ENCODE peak calls at places on chromosomes 11 and 22, in ten cellular contexts. U, H, P, O, S, W, Q, R, Y and M are unnamed samples.

GRCh38 chr11:83773950-83774880 is 488.0 kb upstream of the CCDC90B start:
- DNase-seq in W (no peak), S (no peak), Q (peak), P (no peak), U (no peak), O (no peak), Y (no peak), H (peak), R (no peak), M (peak)

GRCh38 chr11:15114501-15115475 is at the start of gene INSC:
- DNase-seq in W (peak), R (no peak), U (no peak), P (no peak), O (no peak), Y (no peak), S (no peak), Q (peak), H (no peak), M (no peak)

GRCh38 chr11:89566972-89567371 is 75.8 kb upstream of the NOX4 start:
- DNase-seq in Q (no peak), R (no peak), S (no peak), P (no peak), Y (no peak), U (no peak), O (no peak), H (no peak), W (no peak), M (no peak)

GRCh38 chr11:66595245-66595904 is 2.4 kb downstream of the CCS start:
- DNase-seq in Q (peak), W (no peak), S (no peak), U (peak), O (no peak), H (no peak), R (peak), P (no peak), Y (peak), M (no peak)

GRCh38 chr22:33803371-33803770 is 116.9 kb downstream of the LARGE1 start:
- DNase-seq in P (no peak), S (no peak), U (peak), H (peak), R (no peak), O (no peak), Y (no peak), W (no peak), Q (peak), M (peak)

GRCh38 chr22:20065896-20066616 is 14.0 kb upstream of the DGCR8 start:
- DNase-seq in P (no peak), S (no peak), U (no peak), H (no peak), W (no peak), R (no peak), Q (no peak), O (no peak), Y (no peak), M (no peak)

GRCh38 chr11:58575377-58576020 is at the start of gene LPXN:
- DNase-seq in U (peak), R (no peak), O (peak), P (no peak), Y (no peak), W (no peak), S (peak), Q (no peak), H (peak), M (peak)

GRCh38 chr11:15841898-15842297 is 514.4 kb downstream of the SOX6 start:
- DNase-seq in P (no peak), R (no peak), O (no peak), H (no peak), Q (no peak), U (no peak), S (no peak), Y (no peak), W (no peak), M (no peak)

GRCh38 chr11:62595124-62595523 is 3.8 kb upstream of the TUT1 start:
- DNase-seq in O (no peak), H (no peak), S (no peak), Q (no peak), P (no peak), W (no peak), Y (no peak), U (no peak), R (no peak), M (no peak)

GRCh38 chr11:67577951-67578350 is 5.7 kb upstream of the GSTP1 start:
- DNase-seq in R (no peak), Q (no peak), H (no peak), Y (no peak), O (no peak), S (no peak), U (no peak), P (no peak), W (no peak), M (no peak)

GRCh38 chr11:1129666-1130160 is 28.0 kb upstream of the MUC5AC start:
- DNase-seq in Q (no peak), S (no peak), O (no peak), P (peak), H (no peak), R (peak), U (no peak), Y (no peak), W (no peak), M (no peak)

GRCh38 chr11:2515401-2516275 is 70.8 kb downstream of the KCNQ1 start:
- DNase-seq in S (no peak), O (no peak), Q (no peak), R (peak), Y (peak), P (peak), H (no peak), W (no peak), U (peak), M (no peak)

GRCh38 chr22:39959640-39960447 is at the start of gene TMA7B:
- DNase-seq in Y (no peak), U (peak), P (no peak), Q (peak), O (no peak), W (peak), H (peak), S (peak), R (peak), M (peak)

GRCh38 chr11:22510741-22511140 is 114.9 kb downstream of the FANCF start:
- DNase-seq in P (no peak), U (no peak), W (no peak), Y (no peak), R (no peak), O (no peak), H (peak), Q (no peak), S (no peak), M (no peak)

GRCh38 chr11:77467233-77467632 is 6.7 kb downstream of the PAK1 start:
- DNase-seq in P (no peak), Q (no peak), S (no peak), U (no peak), H (no peak), O (no peak), R (no peak), Y (no peak), W (no peak), M (no peak)

GRCh38 chr11:2892215-2893020 is 6.8 kb upstream of the CDKN1C start:
- DNase-seq in O (peak), S (peak), Q (no peak), H (peak), Y (peak), W (peak), P (no peak), U (peak), R (peak), M (peak)

GRCh38 chr11:113862430-113862829 is 12.9 kb downstream of the USP28 start:
- DNase-seq in O (no peak), Q (peak), H (peak), S (no peak), W (peak), U (no peak), R (no peak), P (no peak), Y (no peak), M (peak)

GRCh38 chr11:13184295-13184794 is 93.2 kb upstream of the BMAL1 start:
- DNase-seq in Q (no peak), Y (no peak), W (no peak), U (no peak), P (no peak), S (no peak), H (no peak), R (no peak), O (no peak), M (no peak)

GRCh38 chr22:39669432-39669831 is 98.9 kb downstream of the CACNA1I start:
- DNase-seq in Q (no peak), O (no peak), P (no peak), H (no peak), W (no peak), Y (no peak), R (no peak), U (no peak), S (no peak), M (no peak)

GRCh38 chr22:26322179-26322905 is 106.7 kb upstream of the ASPHD2 start:
- DNase-seq in O (no peak), U (no peak), P (peak), S (no peak), W (no peak), Y (no peak), R (no peak), Q (peak), H (peak), M (peak)

GRCh38 chr11:117300773-117301172 is 9.6 kb downstream of the BACE1-AS start:
- DNase-seq in W (no peak), P (no peak), Q (peak), U (no peak), O (no peak), R (no peak), H (no peak), Y (no peak), S (no peak), M (no peak)

GRCh38 chr11:132028380-132029240 is 658.2 kb downstream of the NTM start:
- DNase-seq in H (peak), Q (peak), O (peak), Y (no peak), W (peak), U (peak), P (no peak), S (peak), R (peak), M (peak)
- TF ChIP-seq CTCF in H (peak), Q (peak), O (peak), Y (no peak), W (peak), U (peak), P (no peak), S (peak), R (no peak), M (peak)

DNA sequence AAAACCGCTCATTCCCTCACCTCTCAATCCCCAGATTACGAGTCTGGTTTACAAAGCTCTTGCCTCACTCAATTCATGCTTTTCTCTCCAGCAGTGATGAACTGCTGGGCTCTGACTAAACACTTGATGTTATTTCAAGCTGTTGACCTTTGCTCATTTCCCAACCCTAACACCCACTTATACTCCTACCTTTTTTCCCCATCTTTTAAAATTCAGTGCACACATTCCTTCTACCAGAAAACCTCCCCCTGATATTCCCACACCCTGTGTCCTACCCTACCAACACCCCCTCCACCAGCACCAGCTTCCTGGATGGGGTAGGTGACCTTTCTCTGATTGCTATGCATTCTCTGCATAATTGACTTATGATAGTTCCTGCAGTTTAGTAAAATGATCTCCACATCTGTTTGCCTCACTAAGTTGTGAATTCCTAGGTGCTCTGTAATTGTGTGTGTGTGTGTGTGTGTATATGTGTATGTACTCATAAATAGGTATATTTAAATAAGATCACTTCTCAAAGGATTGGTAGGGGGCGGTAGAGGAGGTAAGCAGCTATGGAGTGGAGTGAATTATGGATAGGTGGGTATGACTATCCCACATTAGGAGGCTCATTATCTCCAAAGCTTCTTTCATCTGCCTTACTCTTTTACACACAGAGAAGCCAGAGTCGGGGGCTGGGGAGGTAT is 842 bp downstream of the HEPACAM start:
- DNase-seq in S (peak), R (no peak), H (peak), Q (peak), P (no peak), Y (no peak), W (peak), O (no peak), U (no peak), M (peak)
- TF ChIP-seq CTCF in S (no peak), R (no peak), H (peak), Q (peak), P (no peak), Y (no peak), W (peak), O (peak), U (no peak), M (peak)

DNA sequence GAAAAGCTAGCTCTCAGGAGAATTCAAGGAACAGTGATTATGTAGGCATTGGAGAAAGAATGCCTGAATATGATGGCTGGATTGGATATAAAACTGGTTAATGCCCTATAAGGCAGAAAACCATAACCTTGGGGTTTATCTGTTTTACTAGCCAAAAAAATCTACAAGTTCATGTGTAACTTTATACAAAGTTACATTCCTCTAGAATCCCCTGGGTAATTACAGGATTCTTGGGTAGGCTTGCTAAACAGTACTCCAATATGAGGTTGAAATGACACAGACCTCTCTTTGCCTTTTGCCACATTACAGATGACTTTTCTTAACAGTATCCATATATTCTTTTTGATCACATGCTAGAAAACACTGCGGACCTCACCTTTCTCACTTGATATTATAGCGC is 26.0 kb downstream of the TSPAN18 start:
- DNase-seq in U (no peak), Y (no peak), H (no peak), P (no peak), S (no peak), R (no peak), Q (peak), W (no peak), O (no peak), M (no peak)
- TF ChIP-seq CTCF in U (no peak), Y (no peak), H (no peak), P (no peak), S (no peak), R (no peak), Q (no peak), W (no peak), O (no peak), M (no peak)

GRCh38 chr11:27696112-27696511 is 4.1 kb downstream of the BDNF start:
- DNase-seq in P (no peak), Q (no peak), R (no peak), O (no peak), W (no peak), H (no peak), Y (no peak), S (peak), U (no peak), M (peak)

GRCh38 chr11:27693398-27693797 is 6.9 kb downstream of the BDNF start:
- DNase-seq in O (no peak), R (no peak), U (no peak), Y (no peak), Q (no peak), P (no peak), H (no peak), W (no peak), S (no peak), M (no peak)

GRCh38 chr11:27696961-27697360 is 3.3 kb downstream of the BDNF start:
- DNase-seq in U (no peak), H (peak), R (no peak), P (no peak), Q (no peak), W (no peak), S (peak), Y (no peak), O (no peak), M (peak)

GRCh38 chr11:27697679-27698275 is 2.5 kb downstream of the BDNF start:
- DNase-seq in W (peak), U (no peak), Y (no peak), P (no peak), S (peak), Q (no peak), R (no peak), O (no peak), H (peak), M (no peak)

DNA sequence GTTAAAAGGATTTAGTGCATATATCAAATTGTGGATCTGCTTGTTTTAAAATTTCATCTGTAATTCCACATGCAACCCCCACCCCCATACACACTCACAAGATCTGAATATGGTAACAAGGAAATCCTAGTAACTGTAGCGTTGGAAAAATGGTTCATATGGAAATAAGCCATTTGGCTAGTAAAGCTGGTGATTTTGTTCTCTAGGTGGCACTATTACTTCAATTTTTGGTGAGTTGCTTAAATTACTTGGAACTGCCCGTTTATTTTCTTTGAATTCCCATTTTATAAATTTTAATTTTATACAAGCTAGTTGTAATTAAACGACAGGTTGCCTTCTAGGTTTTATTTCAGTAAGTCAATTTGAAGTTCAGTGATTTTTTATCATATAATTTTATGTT is 5.3 kb downstream of the BDNF start:
- DNase-seq in S (peak), O (peak), Q (no peak), P (no peak), W (peak), Y (no peak), H (peak), R (no peak), U (peak), M (no peak)
- TF ChIP-seq CTCF in S (peak), O (peak), Q (peak), P (no peak), W (peak), Y (peak), H (peak), R (no peak), U (peak), M (peak)

GRCh38 chr11:130979386-130979972 is 63.2 kb upstream of the SNX19 start:
- DNase-seq in U (peak), R (no peak), Y (no peak), Q (peak), P (no peak), S (peak), W (peak), H (peak), O (peak), M (peak)
- TF ChIP-seq CTCF in U (peak), R (no peak), Y (peak), Q (peak), P (no peak), S (peak), W (peak), H (peak), O (peak), M (peak)

DNA sequence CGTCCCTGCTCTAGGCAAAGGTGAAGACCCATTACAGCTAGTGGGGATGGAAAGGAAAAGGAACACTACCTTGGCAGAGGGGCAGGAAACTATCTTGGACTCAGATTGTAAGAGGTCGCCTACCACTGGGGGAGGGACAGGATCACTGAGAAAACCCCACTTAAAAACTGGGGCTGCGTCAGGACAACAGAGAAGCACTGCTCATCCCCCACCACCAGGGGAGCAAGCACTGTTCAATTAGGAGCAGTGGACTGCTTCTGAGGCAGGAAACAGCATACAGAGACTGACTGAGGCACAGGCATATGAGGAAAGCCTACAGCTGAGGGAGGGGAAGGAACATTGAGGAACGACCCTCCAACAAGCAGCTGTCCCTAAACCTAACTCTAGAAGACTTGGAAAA is 20.8 kb upstream of the DLAT start:
- DNase-seq in Q (no peak), P (no peak), H (no peak), Y (no peak), O (peak), R (no peak), S (no peak), W (peak), U (peak), M (no peak)
- TF ChIP-seq CTCF in Q (peak), P (no peak), H (no peak), Y (peak), O (peak), R (no peak), S (peak), W (peak), U (peak), M (peak)

GRCh38 chr11:118311518-118311917 is 7.0 kb downstream of the CD3E start:
- DNase-seq in P (no peak), Y (no peak), R (no peak), S (no peak), O (peak), U (no peak), W (no peak), Q (no peak), H (no peak), M (no peak)
- TF ChIP-seq CTCF in P (no peak), Y (no peak), R (no peak), S (no peak), O (peak), U (no peak), W (peak), Q (no peak), H (no peak), M (no peak)

GRCh38 chr11:72688929-72689328 is 14.7 kb upstream of the PDE2A start:
- DNase-seq in P (no peak), U (no peak), W (no peak), S (no peak), R (no peak), Y (no peak), Q (no peak), H (no peak), O (no peak), M (no peak)
- TF ChIP-seq CTCF in P (no peak), U (no peak), W (no peak), S (no peak), R (no peak), Y (no peak), Q (no peak), H (no peak), O (no peak), M (no peak)

DNA sequence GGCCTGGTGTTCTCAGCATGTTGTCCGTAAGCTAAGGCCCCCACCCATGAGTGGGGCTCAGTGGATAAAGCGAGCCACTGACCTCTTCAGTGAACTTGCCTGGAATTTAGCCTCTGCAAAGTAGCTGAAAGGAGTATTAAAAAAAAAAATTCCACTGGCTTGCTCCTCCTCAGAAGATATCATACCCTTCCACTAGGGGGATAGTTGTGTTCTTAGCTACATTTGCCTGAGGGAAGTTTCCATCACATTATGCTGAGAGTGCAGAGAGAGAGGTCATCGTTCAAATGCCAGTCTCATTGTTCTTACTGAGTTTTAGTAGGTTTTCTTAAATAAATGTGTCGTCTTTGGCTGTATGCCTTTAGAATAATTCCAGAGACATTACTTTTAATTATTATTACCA is 879.7 kb downstream of the JRKL start:
- DNase-seq in Y (no peak), S (no peak), W (peak), O (no peak), P (no peak), U (peak), Q (no peak), H (no peak), R (no peak), M (no peak)
- TF ChIP-seq CTCF in Y (no peak), S (no peak), W (peak), O (peak), P (no peak), U (peak), Q (no peak), H (peak), R (no peak), M (peak)